ENCODE peak calls at places on chromosomes 3 and 15, in eight cellular contexts. H, I, Q, Z, Y, C, L and V are unnamed samples. For H3K4me1, the result is how much of the 10 kb centered on the place peaks cover.

GRCh38 chr3:146052791-146053310 is 108.1 kb downstream of the PLOD2 start:
- DNase-seq in H (no peak), I (peak), Q (no peak), Z (no peak), Y (no peak), C (no peak), L (no peak), V (no peak)

GRCh38 chr3:175456496-175456895 is 597.4 kb downstream of the NAALADL2 start:
- DNase-seq in H (no peak), I (peak), Q (no peak), Z (no peak), Y (no peak), C (no peak), L (no peak), V (no peak)

GRCh38 chr3:40741729-40742128 is 217.0 kb downstream of the ZNF621 start:
- DNase-seq in H (no peak), I (peak), Q (no peak), Z (no peak), Y (no peak), C (no peak), L (no peak), V (peak)

GRCh38 chr3:138945646-138946553 is 1.0 kb downstream of the FOXL2 start:
- DNase-seq in H (no peak), I (peak), Q (no peak), Z (peak), Y (peak), C (no peak), L (no peak), V (no peak)

GRCh38 chr3:173397161-173398110 is at the start of gene NLGN1:
- DNase-seq in H (peak), I (peak), Q (no peak), Z (peak), Y (peak), C (no peak), L (no peak), V (peak)

GRCh38 chr15:87735536-87735935 is 521.0 kb downstream of the NTRK3 start:
- DNase-seq in H (no peak), I (no peak), Q (no peak), Z (no peak), Y (no peak), C (no peak), L (no peak), V (peak)

GRCh38 chr3:186798239-186798638 is 8.0 kb downstream of the RFC4 start:
- DNase-seq in H (no peak), I (no peak), Q (no peak), Z (no peak), Y (no peak), C (no peak), L (no peak), V (no peak)

GRCh38 chr3:16906679-16907078 is 21.9 kb downstream of the PLCL2 start:
- DNase-seq in H (no peak), I (peak), Q (no peak), Z (peak), Y (no peak), C (no peak), L (no peak), V (no peak)

GRCh38 chr3:133563186-133563591 is 10.3 kb upstream of the CDV3 start:
- DNase-seq in H (no peak), I (peak), Q (no peak), Z (no peak), Y (no peak), C (no peak), L (no peak), V (no peak)

GRCh38 chr3:55226696-55227095 is 260.4 kb downstream of the WNT5A start:
- DNase-seq in H (no peak), I (no peak), Q (no peak), Z (no peak), Y (no peak), C (no peak), L (no peak), V (no peak)

GRCh38 chr3:112391648-112392047 is 58.7 kb downstream of the CD200 start:
- DNase-seq in H (no peak), I (no peak), Q (no peak), Z (no peak), Y (no peak), C (no peak), L (no peak), V (no peak)

GRCh38 chr3:134460965-134461364 is 24.8 kb downstream of the ANAPC13 start:
- DNase-seq in H (no peak), I (peak), Q (no peak), Z (no peak), Y (no peak), C (no peak), L (no peak), V (no peak)

GRCh38 chr3:8506611-8507061 is 5.0 kb downstream of the LMCD1 start:
- DNase-seq in H (no peak), I (peak), Q (no peak), Z (no peak), Y (no peak), C (no peak), L (no peak), V (peak)

GRCh38 chr3:82382831-82383230 is 621.4 kb upstream of the GBE1 start:
- DNase-seq in H (no peak), I (no peak), Q (no peak), Z (no peak), Y (no peak), C (no peak), L (no peak), V (peak)

GRCh38 chr15:39851505-39852082 is 68.5 kb downstream of the GPR176 start:
- DNase-seq in H (no peak), I (peak), Q (no peak), Z (no peak), Y (no peak), C (no peak), L (no peak), V (no peak)

GRCh38 chr3:116226245-116226644 is 219.0 kb downstream of the LSAMP start:
- DNase-seq in H (no peak), I (no peak), Q (no peak), Z (no peak), Y (no peak), C (no peak), L (no peak), V (no peak)

GRCh38 chr15:98855815-98856539 is 151.6 kb downstream of the PGPEP1L start:
- DNase-seq in H (peak), I (no peak), Q (no peak), Z (no peak), Y (no peak), C (no peak), L (no peak), V (no peak)

GRCh38 chr3:14461748-14462324 is 59.4 kb downstream of the SLC6A6 start:
- DNase-seq in H (peak), I (peak), Q (no peak), Z (peak), Y (peak), C (peak), L (peak), V (peak)

GRCh38 chr3:183291511-183292031 is 38.5 kb downstream of the B3GNT5 start:
- DNase-seq in H (no peak), I (peak), Q (no peak), Z (no peak), Y (no peak), C (no peak), L (no peak), V (peak)

GRCh38 chr3:86938706-86939105 is 52.2 kb downstream of the VGLL3 start:
- DNase-seq in H (no peak), I (peak), Q (no peak), Z (no peak), Y (no peak), C (no peak), L (no peak), V (no peak)

GRCh38 chr3:81643721-81644120 is 117.7 kb downstream of the GBE1 start:
- DNase-seq in H (no peak), I (peak), Q (no peak), Z (no peak), Y (no peak), C (no peak), L (no peak), V (no peak)

GRCh38 chr3:45553469-45553974 is 41.0 kb upstream of the LIMD1 start:
- DNase-seq in H (peak), I (peak), Q (no peak), Z (peak), Y (peak), C (no peak), L (no peak), V (peak)

GRCh38 chr15:38531509-38531908 is 33.1 kb downstream of the RASGRP1 start:
- DNase-seq in H (no peak), I (peak), Q (no peak), Z (no peak), Y (no peak), C (no peak), L (no peak), V (peak)

GRCh38 chr15:71473751-71474150 is 336.6 kb upstream of the NR2E3 start:
- DNase-seq in H (no peak), I (no peak), Q (no peak), Z (no peak), Y (no peak), C (no peak), L (no peak), V (no peak)

GRCh38 chr3:134904333-134904771 is 109.3 kb downstream of the EPHB1 start:
- DNase-seq in H (no peak), I (no peak), Q (peak), Z (no peak), Y (no peak), C (no peak), L (no peak), V (no peak)

GRCh38 chr3:65777050-65777449 is 261.7 kb downstream of the MAGI1 start:
- DNase-seq in H (no peak), I (no peak), Q (no peak), Z (no peak), Y (no peak), C (no peak), L (no peak), V (no peak)

GRCh38 chr3:185152433-185153169 is at the start of gene C3orf70:
- DNase-seq in H (peak), I (peak), Q (no peak), Z (peak), Y (peak), C (no peak), L (no peak), V (peak)

GRCh38 chr3:119292666-119293065 is 1.5 kb upstream of the ARHGAP31 start:
- DNase-seq in H (no peak), I (no peak), Q (no peak), Z (no peak), Y (no peak), C (no peak), L (no peak), V (no peak)
- H3K27ac ChIP-seq in H (no peak), I (no peak), Q (no peak), Z (no peak), Y (no peak), C (no peak), L (no peak), V (no peak)

GRCh38 chr3:9809615-9810356 is at the start of gene TTLL3:
- DNase-seq in H (peak), I (peak), Q (no peak), Z (peak), Y (peak), C (peak), L (peak), V (no peak)
- H3K4me3 ChIP-seq in H (peak), I (peak), Q (peak), Z (peak), Y (peak), C (peak), L (peak), V (no peak)

GRCh38 chr3:149654188-149654601 is 3.6 kb downstream of the WWTR1 start:
- DNase-seq in H (no peak), I (peak), Q (no peak), Z (no peak), Y (no peak), C (no peak), L (no peak), V (no peak)

GRCh38 chr3:149657458-149657795 is 398 bp downstream of the WWTR1 start:
- DNase-seq in H (no peak), I (peak), Q (no peak), Z (peak), Y (peak), C (no peak), L (no peak), V (no peak)

GRCh38 chr3:149657796-149658443 is at the start of gene WWTR1:
- DNase-seq in H (peak), I (peak), Q (peak), Z (peak), Y (peak), C (no peak), L (no peak), V (peak)

GRCh38 chr3:149653564-149653963 is 4.3 kb downstream of the WWTR1 start:
- DNase-seq in H (no peak), I (no peak), Q (no peak), Z (no peak), Y (no peak), C (no peak), L (no peak), V (no peak)

GRCh38 chr3:149655826-149656599 is 1.8 kb downstream of the WWTR1 start:
- DNase-seq in H (no peak), I (no peak), Q (no peak), Z (no peak), Y (no peak), C (no peak), L (no peak), V (peak)
- H3K4me1 ChIP-seq in H (under half), I (under half), Q (under half), Z (under half), Y (under half), C (under half), L (under half), V (under half)

GRCh38 chr3:126356373-126357298 is 572 bp downstream of the KLF15 start:
- DNase-seq in H (peak), I (no peak), Q (no peak), Z (no peak), Y (peak), C (no peak), L (no peak), V (peak)
- H3K27ac ChIP-seq in H (peak), I (no peak), Q (no peak), Z (peak), Y (no peak), C (no peak), L (no peak), V (no peak)

GRCh38 chr3:101836160-101836559 is 13.2 kb upstream of the NFKBIZ start:
- DNase-seq in H (no peak), I (no peak), Q (no peak), Z (no peak), Y (no peak), C (no peak), L (no peak), V (no peak)

GRCh38 chr3:101835676-101836075 is 13.6 kb upstream of the NFKBIZ start:
- DNase-seq in H (no peak), I (no peak), Q (no peak), Z (no peak), Y (no peak), C (no peak), L (no peak), V (no peak)

GRCh38 chr3:101833446-101833974 is 15.8 kb upstream of the NFKBIZ start:
- DNase-seq in H (no peak), I (no peak), Q (no peak), Z (no peak), Y (no peak), C (no peak), L (no peak), V (no peak)

GRCh38 chr3:101840066-101840465 is 9.2 kb upstream of the NFKBIZ start:
- DNase-seq in H (no peak), I (no peak), Q (no peak), Z (no peak), Y (no peak), C (no peak), L (no peak), V (no peak)

GRCh38 chr3:101836907-101837598 is 12.3 kb upstream of the NFKBIZ start:
- DNase-seq in H (no peak), I (peak), Q (no peak), Z (no peak), Y (no peak), C (no peak), L (no peak), V (no peak)
- H3K4me3 ChIP-seq in H (no peak), I (no peak), Q (peak), Z (no peak), Y (no peak), C (no peak), L (no peak), V (no peak)

GRCh38 chr3:194135516-194135805 is 487 bp upstream of the HES1 start:
- DNase-seq in H (no peak), I (no peak), Q (no peak), Z (no peak), Y (peak), C (no peak), L (no peak), V (no peak)

GRCh38 chr3:194137314-194138097 is 1.6 kb downstream of the HES1 start:
- DNase-seq in H (peak), I (peak), Q (no peak), Z (peak), Y (peak), C (peak), L (peak), V (peak)

GRCh38 chr3:194138098-194138474 is 2.1 kb downstream of the HES1 start:
- DNase-seq in H (no peak), I (no peak), Q (no peak), Z (no peak), Y (peak), C (no peak), L (no peak), V (no peak)

GRCh38 chr3:194135806-194136518 is at the start of gene HES1:
- DNase-seq in H (peak), I (peak), Q (peak), Z (peak), Y (peak), C (peak), L (no peak), V (peak)

GRCh38 chr3:194136519-194137313 is 768 bp downstream of the HES1 start:
- DNase-seq in H (peak), I (peak), Q (no peak), Z (peak), Y (peak), C (no peak), L (peak), V (peak)
- H3K4me1 ChIP-seq in H (under half), I (under half), Q (under half), Z (under half), Y (under half), C (under half), L (under half), V (under half)

GRCh38 chr3:155239960-155240359 is 53.5 kb downstream of the STRIT1 start:
- DNase-seq in H (no peak), I (no peak), Q (no peak), Z (no peak), Y (no peak), C (no peak), L (no peak), V (no peak)

GRCh38 chr3:155242342-155242741 is 51.1 kb downstream of the STRIT1 start:
- DNase-seq in H (no peak), I (peak), Q (no peak), Z (no peak), Y (no peak), C (no peak), L (no peak), V (no peak)

GRCh38 chr3:155243512-155243921 is 50.0 kb downstream of the STRIT1 start:
- DNase-seq in H (no peak), I (peak), Q (no peak), Z (no peak), Y (no peak), C (no peak), L (no peak), V (no peak)

GRCh38 chr3:155244206-155244605 is 49.3 kb downstream of the STRIT1 start:
- DNase-seq in H (no peak), I (peak), Q (no peak), Z (no peak), Y (no peak), C (no peak), L (no peak), V (peak)

GRCh38 chr3:155241559-155241958 is 51.9 kb downstream of the STRIT1 start:
- DNase-seq in H (no peak), I (peak), Q (no peak), Z (no peak), Y (no peak), C (no peak), L (no peak), V (no peak)
- H3K27ac ChIP-seq in H (no peak), I (peak), Q (no peak), Z (no peak), Y (no peak), C (no peak), L (no peak), V (no peak)

GRCh38 chr3:126266850-126267168 is 86.4 kb upstream of the ALDH1L1 start:
- DNase-seq in H (no peak), I (no peak), Q (no peak), Z (no peak), Y (no peak), C (no peak), L (no peak), V (no peak)

GRCh38 chr3:126267169-126267975 is 87.0 kb upstream of the ALDH1L1 start:
- DNase-seq in H (peak), I (peak), Q (no peak), Z (peak), Y (peak), C (no peak), L (no peak), V (peak)

GRCh38 chr3:126269360-126269759 is 87.8 kb downstream of the KLF15 start:
- DNase-seq in H (no peak), I (peak), Q (no peak), Z (no peak), Y (no peak), C (no peak), L (no peak), V (no peak)

GRCh38 chr3:126268866-126269265 is 88.3 kb downstream of the KLF15 start:
- DNase-seq in H (no peak), I (no peak), Q (no peak), Z (no peak), Y (no peak), C (no peak), L (no peak), V (no peak)

GRCh38 chr3:126267976-126268615 is 87.7 kb upstream of the ALDH1L1 start:
- DNase-seq in H (no peak), I (no peak), Q (no peak), Z (no peak), Y (no peak), C (no peak), L (no peak), V (no peak)
- H3K4me3 ChIP-seq in H (no peak), I (peak), Q (no peak), Z (peak), Y (peak), C (no peak), L (no peak), V (no peak)